ENCODE peak calls at places on chromosomes 13 and 19, in five cellular contexts. A, O, M, L and F are unnamed samples.

GRCh38 chr19:35755550-35756371 is 1.1 kb downstream of the HSPB6 start:
- DNase-seq in A (peak; percentile 55), O (no peak), M (no peak), L (peak; percentile 30), F (peak; percentile 67)

GRCh38 chr13:78029891-78030290 is 111.3 kb upstream of the EDNRB start:
- DNase-seq in A (no peak), O (no peak), M (no peak), L (no peak), F (no peak)

GRCh38 chr19:49802836-49803528 is 10.1 kb downstream of the FUZ start:
- DNase-seq in A (no peak), O (no peak), M (no peak), L (no peak), F (no peak)

GRCh38 chr19:48480151-48480475 is 10.9 kb downstream of the CYTH2 start:
- DNase-seq in A (no peak), O (no peak), M (no peak), L (peak; percentile 43), F (peak; percentile 81)

GRCh38 chr13:52845334-52845761 is 3.1 kb downstream of the PCDH8 start:
- DNase-seq in A (no peak), O (no peak), M (no peak), L (no peak), F (peak; percentile 51)

GRCh38 chr19:46728693-46729339 is 11.9 kb upstream of the PRKD2 start:
- DNase-seq in A (peak; percentile 44), O (no peak), M (peak; percentile 69), L (peak; percentile 77), F (peak; percentile 56)

GRCh38 chr19:2701361-2702169 is 929 bp downstream of the GNG7 start:
- DNase-seq in A (no peak), O (no peak), M (no peak), L (no peak), F (no peak)

GRCh38 chr13:19634129-19634740 is 776 bp downstream of the MPHOSPH8 start:
- DNase-seq in A (peak; percentile 57), O (peak; percentile 50), M (no peak), L (no peak), F (peak; percentile 20)

GRCh38 chr13:98267080-98267912 is 90.2 kb upstream of the RNF113B start:
- DNase-seq in A (peak; percentile 79), O (peak; percentile 48), M (no peak), L (no peak), F (no peak)

GRCh38 chr13:62779146-62779545 is 1363.5 kb upstream of the PCDH20 start:
- DNase-seq in A (no peak), O (no peak), M (no peak), L (no peak), F (no peak)

GRCh38 chr19:35488677-35489076 is 1.6 kb downstream of the KRTDAP start:
- DNase-seq in A (no peak), O (no peak), M (no peak), L (no peak), F (no peak)

GRCh38 chr13:40983725-40984669 is 35.1 kb downstream of the ELF1 start:
- DNase-seq in A (no peak), O (no peak), M (no peak), L (no peak), F (no peak)

GRCh38 chr13:40984670-40985366 is 34.3 kb downstream of the ELF1 start:
- DNase-seq in A (no peak), O (peak; percentile 23), M (no peak), L (no peak), F (no peak)

GRCh38 chr13:40987606-40988280 is 31.4 kb downstream of the ELF1 start:
- DNase-seq in A (peak; percentile 61), O (no peak), M (no peak), L (no peak), F (no peak)

GRCh38 chr13:40985596-40986327 is 33.4 kb downstream of the ELF1 start:
- DNase-seq in A (no peak), O (no peak), M (no peak), L (no peak), F (no peak)

GRCh38 chr13:40986328-40986856 is 32.7 kb downstream of the ELF1 start:
- DNase-seq in A (peak; percentile 76), O (no peak), M (no peak), L (no peak), F (peak; percentile 32)
- H3K27ac ChIP-seq in A (no peak overlapping the region), O (no peak overlapping the region), M (peak overlapping the region; percentile 6), L (peak overlapping the region; percentile 74), F (no peak overlapping the region)

GRCh38 chr19:13165091-13165997 is 15.1 kb downstream of the IER2 start:
- DNase-seq in A (no peak), O (no peak), M (no peak), L (no peak), F (peak; percentile 79)

GRCh38 chr19:13163609-13164364 is 13.6 kb downstream of the IER2 start:
- DNase-seq in A (peak; percentile 83), O (peak; percentile 50), M (peak; percentile 73), L (peak; percentile 74), F (peak; percentile 97)

GRCh38 chr19:13160557-13160956 is 10.3 kb downstream of the IER2 start:
- DNase-seq in A (peak; percentile 66), O (peak; percentile 27), M (no peak), L (no peak), F (no peak)

GRCh38 chr19:13162749-13163608 is 12.8 kb downstream of the IER2 start:
- DNase-seq in A (peak; percentile 97), O (peak; percentile 97), M (peak; percentile 97), L (peak; percentile 92), F (peak; percentile 99)

DNA sequence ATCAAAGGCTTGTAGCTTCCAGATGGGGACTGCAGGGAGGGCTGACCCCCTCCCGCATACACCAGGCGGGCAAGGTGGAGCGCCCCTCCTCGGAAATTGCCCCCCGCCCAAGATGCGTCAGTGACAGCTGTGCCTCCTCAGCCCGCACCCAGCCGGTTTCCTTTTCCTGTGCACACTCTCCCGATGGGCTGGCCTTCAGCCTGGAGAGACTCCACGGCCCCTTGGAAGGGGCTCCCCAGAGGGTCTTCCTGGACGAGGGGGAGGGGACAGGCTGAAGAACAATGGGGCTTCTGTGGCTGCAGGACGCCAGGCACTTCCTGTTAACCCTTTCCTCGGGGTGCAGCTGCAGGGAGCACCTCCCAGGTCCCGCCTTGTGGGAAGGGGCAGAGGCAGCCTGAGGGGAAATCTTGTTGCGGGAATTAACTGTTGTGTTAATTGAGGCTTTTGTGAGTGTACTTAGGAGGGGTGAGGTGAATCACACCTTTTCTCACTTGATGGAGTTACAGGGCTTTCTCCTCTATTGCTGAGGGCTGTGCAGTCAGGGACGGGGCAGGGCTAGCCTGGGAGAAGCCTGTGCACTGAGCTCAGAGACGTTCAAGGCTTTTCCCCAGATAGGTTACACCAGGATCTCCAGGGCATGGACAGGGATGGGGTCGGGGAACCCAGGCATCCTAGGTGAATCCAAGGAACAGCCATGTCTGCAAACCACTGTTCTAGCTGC is 14.3 kb downstream of the IER2 start:
- DNase-seq in A (peak; percentile 61), O (peak; percentile 75), M (peak; percentile 72), L (peak; percentile 55), F (peak; percentile 100)
- H3K4me1 ChIP-seq in A (peaks cover 28% of the 10 kb centered on the region), O (peaks cover 65% of the 10 kb centered on the region), M (peaks cover 17% of the 10 kb centered on the region), L (peaks cover 59% of the 10 kb centered on the region), F (peaks cover 49% of the 10 kb centered on the region)

DNA sequence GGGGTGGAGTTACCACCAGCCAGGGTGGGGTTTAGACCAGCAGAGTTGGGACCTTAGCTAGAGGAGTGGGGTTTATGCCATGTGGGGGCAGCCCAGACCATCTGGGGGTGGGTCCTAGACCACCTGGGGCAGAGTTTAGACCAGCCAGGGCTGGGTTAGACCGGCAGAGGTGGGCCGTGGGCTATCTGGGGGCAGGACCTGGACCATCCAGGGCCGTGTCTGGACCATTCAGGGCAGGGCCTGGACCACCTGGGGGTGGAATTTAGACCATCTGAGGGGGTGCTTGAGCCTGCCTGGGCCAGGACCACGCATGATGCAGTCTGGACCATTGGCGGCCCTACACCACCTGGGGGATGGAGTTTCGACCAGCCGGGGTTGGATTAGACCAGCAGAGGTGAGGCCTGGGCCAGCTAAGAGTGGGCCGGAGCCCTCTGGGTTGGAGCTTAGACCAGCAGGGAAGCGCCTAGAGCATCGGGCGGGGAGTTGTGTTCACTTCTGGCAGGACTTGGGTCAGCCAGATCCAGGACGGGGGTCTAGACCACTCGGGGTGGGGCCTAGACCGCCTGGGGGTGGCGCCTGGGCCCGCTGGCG is 9.9 kb upstream of the CACNG6 start:
- DNase-seq in A (no peak), O (no peak), M (no peak), L (no peak), F (no peak)
- H3K27ac ChIP-seq in A (no peak overlapping the region), O (no peak overlapping the region), M (no peak overlapping the region), L (no peak overlapping the region), F (peak overlapping the region; percentile 26)

GRCh38 chr19:16075430-16076153 is 703 bp upstream of the TPM4 start:
- DNase-seq in A (no peak), O (no peak), M (no peak), L (peak; percentile 25), F (no peak)

GRCh38 chr19:16078759-16079707 is 2.7 kb downstream of the TPM4 start:
- DNase-seq in A (peak; percentile 98), O (peak; percentile 94), M (peak; percentile 56), L (peak; percentile 82), F (peak; percentile 96)

GRCh38 chr19:16076958-16077611 is 790 bp downstream of the TPM4 start:
- DNase-seq in A (no peak), O (peak; percentile 29), M (no peak), L (peak; percentile 59), F (peak; percentile 72)

GRCh38 chr19:16076154-16076957 is at the start of gene TPM4:
- DNase-seq in A (peak; percentile 96), O (peak; percentile 93), M (peak; percentile 91), L (peak; percentile 80), F (peak; percentile 94)

DNA sequence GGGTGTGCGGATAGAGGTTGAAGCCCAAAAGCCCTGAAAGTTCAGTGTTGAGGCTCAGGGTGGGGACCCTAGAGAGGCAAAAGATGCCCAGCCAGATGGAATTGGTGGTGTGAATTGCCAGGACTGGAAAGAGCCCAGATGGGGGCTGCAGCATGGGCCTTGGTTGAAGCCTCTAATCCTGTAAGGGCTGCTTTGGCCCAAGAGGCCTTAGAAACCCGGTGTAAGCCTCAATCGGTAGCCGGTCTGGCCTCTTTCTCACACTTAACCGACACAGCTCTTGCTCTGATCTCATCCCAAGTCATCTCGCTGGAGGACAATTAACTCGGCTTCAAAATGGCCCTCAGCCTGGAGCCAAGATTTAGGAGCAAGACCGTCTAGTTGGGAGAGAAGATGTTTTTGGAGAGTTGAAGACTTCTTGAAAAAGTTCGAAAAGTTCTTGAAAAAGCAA is 2.0 kb downstream of the TPM4 start:
- DNase-seq in A (peak; percentile 69), O (peak; percentile 78), M (no peak), L (peak; percentile 32), F (peak; percentile 71)
- H3K4me1 ChIP-seq in A (peaks cover 23% of the 10 kb centered on the region), O (peaks cover 30% of the 10 kb centered on the region), M (peaks cover 7% of the 10 kb centered on the region), L (peaks cover 53% of the 10 kb centered on the region), F (peaks cover 20% of the 10 kb centered on the region)